ENCODE peak calls at places on chromosomes 16 and 17, in nine cellular contexts. O, S, V, Z, Y, G, P, U and W are unnamed samples.

GRCh38 chr17:30389755-30390300 is 11.1 kb downstream of the CPD start:
- DNase-seq in P (peak; percentile 39), Z (peak; percentile 65), G (no peak), S (no peak), O (no peak), U (no peak), Y (no peak), V (no peak), W (no peak)

GRCh38 chr17:520447-521167 is 168.0 kb upstream of the RPH3AL start:
- DNase-seq in G (peak; percentile 89), S (no peak), Y (no peak), P (no peak), U (no peak), O (no peak), Z (no peak), V (no peak), W (peak; percentile 38)

GRCh38 chr17:2710804-2711607 is 558 bp downstream of the CLUH start:
- DNase-seq in S (no peak), Y (no peak), V (no peak), P (no peak), G (peak; percentile 33), U (peak; percentile 71), Z (no peak), O (no peak), W (peak; percentile 56)

GRCh38 chr17:41004397-41004796 is 4.5 kb downstream of the KRTAP3-1 start:
- DNase-seq in Y (no peak), U (no peak), P (no peak), V (no peak), O (no peak), Z (no peak), S (no peak), G (no peak), W (no peak)

GRCh38 chr17:31486351-31487062 is 95.0 kb downstream of the RAB11FIP4 start:
- DNase-seq in S (no peak), V (no peak), P (no peak), U (peak; percentile 44), O (no peak), G (no peak), Z (no peak), Y (no peak), W (no peak)

GRCh38 chr17:27489045-27489715 is 32.9 kb downstream of the KSR1 start:
- DNase-seq in P (peak; percentile 86), U (no peak), Y (peak; percentile 65), O (no peak), G (peak; percentile 87), S (no peak), V (no peak), Z (peak; percentile 44), W (no peak)

GRCh38 chr17:56861899-56862298 is 27.9 kb downstream of the DGKE start:
- DNase-seq in V (no peak), G (no peak), O (no peak), Z (no peak), U (no peak), P (no peak), S (no peak), Y (no peak), W (no peak)

GRCh38 chr16:31460582-31461002 is 1.3 kb downstream of the ARMC5 start:
- DNase-seq in V (no peak), S (no peak), P (peak; percentile 88), Y (peak; percentile 51), Z (peak; percentile 78), G (peak; percentile 75), O (no peak), U (no peak), W (peak; percentile 70)

GRCh38 chr16:25033852-25034251 is 18.7 kb upstream of the ARHGAP17 start:
- DNase-seq in O (no peak), G (peak; percentile 85), V (no peak), Z (peak; percentile 74), S (no peak), P (peak; percentile 31), Y (no peak), U (no peak), W (no peak)

GRCh38 chr17:60817187-60817586 is 139.5 kb downstream of the BCAS3 start:
- DNase-seq in S (no peak), U (no peak), V (no peak), P (peak; percentile 91), G (peak; percentile 87), Z (peak; percentile 94), Y (no peak), O (no peak), W (no peak)